ENCODE peak calls at places on chromosomes 16 and 17, in six cellular contexts. E, V, B, N, D and O are unnamed samples.

GRCh38 chr17:7441202-7441705 is 1.9 kb downstream of the FGF11 start:
- DNase-seq in E (no peak), V (no peak), B (no peak), N (no peak), D (no peak), O (no peak)

GRCh38 chr17:64066709-64067108 is 46.3 kb upstream of the ICAM2 start:
- DNase-seq in E (peak; percentile 39), V (no peak), B (no peak), N (no peak), D (no peak), O (no peak)

GRCh38 chr16:11256657-11257130 is 690 bp upstream of the SOCS1 start:
- DNase-seq in E (peak; percentile 67), V (peak; percentile 41), B (peak; percentile 36), N (peak; percentile 55), D (peak; percentile 71), O (no peak)

GRCh38 chr17:48630925-48631692 is 5.0 kb upstream of the HOXB9 start:
- DNase-seq in E (peak; percentile 80), V (no peak), B (no peak), N (no peak), D (no peak), O (no peak)

GRCh38 chr17:27543958-27544349 is 87.0 kb upstream of the LGALS9 start:
- DNase-seq in E (no peak), V (no peak), B (no peak), N (no peak), D (no peak), O (no peak)

GRCh38 chr17:59355030-59355694 is 23.7 kb downstream of the YPEL2 start:
- DNase-seq in E (no peak), V (peak; percentile 68), B (no peak), N (no peak), D (no peak), O (no peak)

GRCh38 chr16:19363741-19364140 is 53.9 kb upstream of the TMC5 start:
- DNase-seq in E (no peak), V (no peak), B (no peak), N (no peak), D (no peak), O (no peak)

GRCh38 chr16:58948244-58948643 is 214.1 kb upstream of the GOT2 start:
- DNase-seq in E (no peak), V (no peak), B (no peak), N (no peak), D (no peak), O (no peak)

GRCh38 chr16:2142942-2143868 is 5.2 kb upstream of the RAB26 start:
- DNase-seq in E (no peak), V (no peak), B (no peak), N (peak; percentile 16), D (no peak), O (peak; percentile 56)

GRCh38 chr16:49312389-49312990 is 30.9 kb upstream of the CBLN1 start:
- DNase-seq in E (no peak), V (no peak), B (no peak), N (no peak), D (no peak), O (no peak)

GRCh38 chr16:73996624-73997339 is 299.8 kb upstream of the PSMD7 start:
- DNase-seq in E (peak; percentile 95), V (no peak), B (no peak), N (no peak), D (no peak), O (no peak)

GRCh38 chr17:38428150-38428642 is at the start of gene ARHGAP23:
- DNase-seq in E (peak; percentile 25), V (peak; percentile 41), B (peak; percentile 50), N (peak; percentile 51), D (peak; percentile 71), O (no peak)

GRCh38 chr16:4847774-4848587 is 700 bp downstream of the UBN1 start:
- DNase-seq in E (peak; percentile 62), V (peak; percentile 68), B (peak; percentile 51), N (peak; percentile 41), D (peak; percentile 70), O (no peak)

GRCh38 chr17:80517641-80518040 is 27.0 kb upstream of the RPTOR start:
- DNase-seq in E (no peak), V (no peak), B (no peak), N (no peak), D (no peak), O (no peak)

GRCh38 chr16:87926246-87927194 is 9.8 kb downstream of the CA5A start:
- DNase-seq in E (no peak), V (no peak), B (no peak), N (no peak), D (no peak), O (no peak)

GRCh38 chr16:2767140-2767731 is 9.8 kb downstream of the ELOB start:
- DNase-seq in E (no peak), V (no peak), B (no peak), N (no peak), D (no peak), O (no peak)

GRCh38 chr16:23257682-23258081 is 44.4 kb upstream of the SCNN1B start:
- DNase-seq in E (no peak), V (peak; percentile 84), B (no peak), N (no peak), D (no peak), O (no peak)

GRCh38 chr16:84985079-84986065 is 26.0 kb downstream of the ZDHHC7 start:
- DNase-seq in E (no peak), V (peak; percentile 54), B (peak; percentile 89), N (no peak), D (peak; percentile 46), O (no peak)

GRCh38 chr17:73091770-73092517 is 544 bp downstream of the SLC39A11 start:
- DNase-seq in E (peak; percentile 57), V (peak; percentile 37), B (peak; percentile 17), N (peak; percentile 46), D (no peak), O (peak; percentile 56)

GRCh38 chr17:82389379-82389778 is 17.8 kb downstream of the UTS2R start:
- DNase-seq in E (no peak), V (no peak), B (no peak), N (no peak), D (no peak), O (peak; percentile 25)

GRCh38 chr17:82388922-82389283 is 17.3 kb downstream of the UTS2R start:
- DNase-seq in E (no peak), V (no peak), B (no peak), N (no peak), D (no peak), O (peak; percentile 65)

GRCh38 chr17:82386881-82387498 is 15.4 kb downstream of the UTS2R start:
- DNase-seq in E (no peak), V (no peak), B (no peak), N (no peak), D (no peak), O (peak; percentile 57)

GRCh38 chr17:82387577-82388106 is 16.1 kb downstream of the UTS2R start:
- DNase-seq in E (no peak), V (no peak), B (no peak), N (no peak), D (no peak), O (peak; percentile 26)

DNA sequence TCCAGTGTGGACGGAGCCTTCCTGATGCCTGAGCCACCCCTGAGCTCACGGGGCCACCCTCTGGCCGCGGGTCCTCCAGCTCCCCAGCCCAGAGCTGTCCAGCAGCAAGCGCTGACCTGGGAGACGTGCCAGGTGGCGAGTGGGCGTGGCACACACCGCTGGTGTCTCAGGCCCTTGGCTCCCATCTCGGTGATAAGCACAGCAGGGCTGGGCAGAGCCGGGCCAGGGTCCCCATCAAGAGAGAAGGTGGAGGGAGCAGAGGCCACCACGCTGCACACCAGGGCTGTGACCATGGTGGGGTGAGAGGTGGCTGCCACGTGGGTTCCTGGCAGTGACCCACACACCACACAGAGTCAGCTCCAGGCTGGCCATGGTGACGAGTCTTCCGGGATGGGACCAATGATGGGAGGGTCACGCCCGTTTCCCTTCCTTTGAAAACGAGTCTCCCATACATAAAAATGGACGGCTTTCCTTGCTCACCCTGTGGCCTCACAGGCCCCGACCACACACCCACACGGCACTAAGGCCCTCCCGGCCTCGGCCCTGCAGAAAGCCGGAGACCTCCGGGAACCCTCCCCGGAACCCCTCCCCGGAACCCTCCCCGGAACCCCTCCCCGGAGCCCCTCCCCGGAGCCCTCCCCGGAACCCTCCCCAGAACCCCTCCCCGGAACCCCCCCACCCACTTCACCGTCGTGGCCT is 16.8 kb downstream of the UTS2R start:
- DNase-seq in E (peak; percentile 75), V (peak; percentile 63), B (peak; percentile 7), N (no peak), D (peak; percentile 59), O (peak; percentile 73)
- TF ChIP-seq CTCF in E (no peak), V (no peak), B (no peak), N (no peak), D (no peak), O (no peak)

DNA sequence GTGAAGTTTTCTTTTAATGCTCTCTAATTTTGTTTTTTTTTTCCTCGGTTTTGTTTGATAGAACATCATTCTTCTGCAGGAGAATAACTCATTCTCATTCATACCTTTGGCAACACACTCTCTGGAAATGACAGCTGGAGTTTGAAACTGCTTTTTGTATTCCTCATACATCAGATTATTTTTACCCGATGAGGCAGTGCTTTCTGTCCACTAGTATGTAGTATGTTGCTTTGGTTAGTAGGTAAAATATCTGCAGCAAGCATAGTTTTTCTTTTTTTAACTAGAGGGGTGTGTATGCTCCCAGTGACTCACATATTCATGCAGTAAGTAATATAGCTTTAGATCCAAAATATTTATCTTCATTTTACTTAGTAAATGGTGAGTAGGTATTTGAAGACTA is 6.4 kb downstream of the PRKCA start:
- DNase-seq in E (no peak), V (no peak), B (no peak), N (no peak), D (no peak), O (no peak)
- H3K36me3 ChIP-seq in E (no peaks in the 10 kb centered on the region), V (peaks cover 41% of the 10 kb centered on the region), B (peaks cover 9% of the 10 kb centered on the region), N (no peaks in the 10 kb centered on the region), D (no peaks in the 10 kb centered on the region), O (peaks cover 5% of the 10 kb centered on the region)

DNA sequence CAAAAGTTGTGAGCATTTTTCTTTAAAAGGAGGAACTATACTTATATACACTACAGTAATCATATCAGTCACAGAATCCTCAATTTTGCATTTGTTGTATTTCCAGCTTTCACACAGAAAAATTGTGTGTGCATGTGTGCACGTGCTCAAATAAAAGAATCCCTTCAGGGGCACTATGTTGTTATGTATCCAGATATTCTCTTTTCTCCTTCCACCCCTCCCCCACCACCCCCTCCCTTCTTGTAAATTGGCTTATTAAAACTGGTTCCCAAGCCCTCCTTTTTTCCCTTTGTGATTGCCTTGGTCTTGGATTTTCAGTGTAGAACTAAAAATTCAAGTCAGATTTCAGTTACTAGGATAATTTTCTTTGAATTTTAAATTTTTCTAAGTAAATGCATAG is 86.4 kb downstream of the WNT3 start:
- DNase-seq in E (no peak), V (no peak), B (no peak), N (no peak), D (no peak), O (no peak)
- H3K4me3 ChIP-seq in E (no peak overlapping the region), V (no peak overlapping the region), B (no peak overlapping the region), N (no peak overlapping the region), D (no peak overlapping the region), O (no peak overlapping the region)

GRCh38 chr16:31134091-31134571 is 1.4 kb downstream of the PRSS8 start:
- DNase-seq in E (no peak), V (no peak), B (peak; percentile 15), N (peak; percentile 84), D (no peak), O (no peak)

GRCh38 chr16:31135535-31136286 is at the start of gene PRSS8:
- DNase-seq in E (peak; percentile 95), V (peak; percentile 54), B (no peak), N (no peak), D (no peak), O (peak; percentile 86)

GRCh38 chr16:31136287-31136662 is 748 bp upstream of the PRSS8 start:
- DNase-seq in E (no peak), V (no peak), B (no peak), N (no peak), D (no peak), O (no peak)

GRCh38 chr16:31132979-31133599 is 2.4 kb downstream of the PRSS8 start:
- DNase-seq in E (no peak), V (no peak), B (no peak), N (no peak), D (no peak), O (peak; percentile 47)

GRCh38 chr16:31134625-31135534 is 647 bp downstream of the PRSS8 start:
- DNase-seq in E (peak; percentile 80), V (peak; percentile 14), B (no peak), N (peak; percentile 64), D (no peak), O (no peak)
- TF ChIP-seq CTCF in E (no peak), V (no peak), B (no peak), N (no peak), D (no peak), O (no peak)